ENCODE peak calls at places on chromosome 20, in ten cellular contexts. M is uterus; P is ovary; C is sigmoid colon; I is left ventricle myocardium inferior; V is mammary epithelial cell; T is tibial nerve; F is CD8-positive, alpha-beta T cell; U is BE2C; Q is OCI-LY7. D is an unnamed sample. For H3K36me3, the result is how much of the 10 kb centered on the place peaks cover.

GRCh38 chr20:38217791-38218565 is 42.6 kb downstream of the KIAA1755 start:
- DNase-seq in T (no peak), Q (no peak), M (peak), C (peak), V (peak), P (peak), F (no peak), I (peak), U (no peak), D (peak)

GRCh38 chr20:47429409-47429808 is 72.3 kb upstream of the NCOA3 start:
- DNase-seq in F (no peak), V (no peak), U (no peak), T (no peak), I (no peak), Q (no peak), P (no peak), M (no peak), C (no peak), D (no peak)

GRCh38 chr20:48825551-48825885 is 2.3 kb downstream of the PREX1 start:
- DNase-seq in U (no peak), V (no peak), T (no peak), P (no peak), F (no peak), C (no peak), Q (no peak), M (no peak), I (no peak), D (no peak)

GRCh38 chr20:64242003-64242796 is 13.3 kb upstream of the PCMTD2 start:
- DNase-seq in T (no peak), U (no peak), Q (no peak), V (no peak), I (no peak), C (no peak), F (no peak), M (no peak), P (no peak), D (no peak)

GRCh38 chr20:50930139-50931047 is 844 bp downstream of the ADNP start:
- DNase-seq in C (no peak), V (no peak), T (no peak), I (no peak), U (peak), P (peak), Q (peak), F (peak), M (peak), D (no peak)

GRCh38 chr20:19918965-19919329 is 98.2 kb upstream of the NAA20 start:
- DNase-seq in V (no peak), F (no peak), P (no peak), T (no peak), Q (no peak), U (no peak), C (no peak), I (no peak), M (no peak), D (no peak)

GRCh38 chr20:6209093-6209492 is 86.3 kb upstream of the FERMT1 start:
- DNase-seq in M (no peak), P (no peak), F (no peak), T (no peak), I (no peak), C (no peak), Q (no peak), U (no peak), V (no peak), D (no peak)

GRCh38 chr20:37192137-37192854 is 12.9 kb upstream of the MROH8 start:
- DNase-seq in T (peak), P (peak), U (peak), I (peak), C (peak), M (peak), F (peak), Q (peak), V (peak), D (peak)

GRCh38 chr20:22744341-22745193 is 160.2 kb upstream of the FOXA2 start:
- DNase-seq in P (no peak), I (no peak), M (no peak), F (no peak), V (peak), C (no peak), U (no peak), Q (no peak), T (no peak), D (peak)

GRCh38 chr20:4956200-4956810 is 45.0 kb downstream of the SLC23A2 start:
- DNase-seq in M (no peak), V (peak), F (no peak), C (no peak), U (no peak), I (no peak), P (no peak), T (no peak), Q (peak), D (peak)

GRCh38 chr20:41145821-41146620 is 8.7 kb downstream of the PLCG1 start:
- DNase-seq in F (no peak), P (no peak), Q (peak), C (peak), I (peak), U (no peak), V (no peak), M (peak), T (no peak), D (no peak)

GRCh38 chr20:41058007-41058673 is 29.5 kb downstream of the TOP1 start:
- DNase-seq in Q (no peak), C (no peak), I (no peak), M (no peak), T (no peak), U (peak), V (peak), P (no peak), F (no peak), D (peak)

GRCh38 chr20:35039146-35039545 is 53.5 kb downstream of the TRPC4AP start:
- DNase-seq in U (no peak), I (no peak), P (no peak), C (no peak), V (peak), Q (no peak), M (no peak), F (no peak), T (no peak), D (peak)

GRCh38 chr20:50129662-50130345 is 16.9 kb upstream of the UBE2V1 start:
- DNase-seq in V (no peak), Q (no peak), I (no peak), T (no peak), M (no peak), P (no peak), U (peak), C (peak), F (no peak), D (no peak)

GRCh38 chr20:44582321-44583025 is at the start of gene PKIG:
- DNase-seq in T (no peak), C (peak), F (no peak), M (peak), I (no peak), P (no peak), V (peak), Q (peak), U (no peak), D (peak)

GRCh38 chr20:48722002-48722731 is 105.6 kb downstream of the PREX1 start:
- DNase-seq in T (no peak), C (no peak), P (no peak), V (no peak), Q (no peak), I (no peak), M (no peak), U (no peak), F (no peak), D (no peak)

GRCh38 chr20:6692566-6693168 is 74.8 kb upstream of the BMP2 start:
- DNase-seq in Q (no peak), I (peak), M (no peak), P (no peak), U (no peak), T (no peak), C (no peak), V (no peak), F (no peak), D (no peak)

GRCh38 chr20:35739294-35740163 is 2.5 kb downstream of the RBM39 start:
- DNase-seq in P (no peak), V (peak), Q (peak), U (peak), F (no peak), C (no peak), I (no peak), M (no peak), T (no peak), D (peak)

GRCh38 chr20:64001607-64002011 is 20.7 kb downstream of the PRPF6 start:
- DNase-seq in C (no peak), V (peak), T (no peak), F (no peak), P (no peak), I (no peak), U (no peak), Q (no peak), M (no peak), D (no peak)

GRCh38 chr20:21521596-21522478 is 8.0 kb upstream of the NKX2-2 start:
- DNase-seq in U (no peak), I (no peak), M (no peak), Q (no peak), P (no peak), T (no peak), V (no peak), C (no peak), F (no peak), D (no peak)

GRCh38 chr20:33732166-33732970 is 572 bp downstream of the ZNF341 start:
- DNase-seq in U (peak), Q (peak), P (peak), F (peak), I (peak), C (peak), T (peak), M (peak), V (peak), D (peak)

GRCh38 chr20:5654557-5654956 is 95.6 kb upstream of the SHLD1 start:
- DNase-seq in I (no peak), V (peak), Q (no peak), M (no peak), T (no peak), F (no peak), C (no peak), U (no peak), P (no peak), D (peak)

GRCh38 chr20:51306081-51306480 is 236.4 kb downstream of the NFATC2 start:
- DNase-seq in V (no peak), C (no peak), T (no peak), M (no peak), I (no peak), U (no peak), Q (no peak), P (no peak), F (no peak), D (no peak)

GRCh38 chr20:46267108-46267820 is 41.0 kb downstream of the CDH22 start:
- DNase-seq in P (no peak), C (no peak), F (no peak), I (no peak), U (no peak), V (no peak), Q (no peak), T (no peak), M (no peak), D (no peak)

GRCh38 chr20:36319356-36320260 is 13.5 kb downstream of the DLGAP4 start:
- DNase-seq in F (no peak), P (no peak), Q (no peak), T (no peak), V (no peak), M (no peak), I (no peak), U (no peak), C (no peak), D (no peak)

GRCh38 chr20:40562031-40562430 is 127.0 kb downstream of the MAFB start:
- DNase-seq in V (peak), U (no peak), P (no peak), C (no peak), M (no peak), I (no peak), T (no peak), Q (no peak), F (no peak), D (peak)

GRCh38 chr20:21096321-21097043 is 9.7 kb downstream of the LINC00237 start:
- DNase-seq in U (peak), P (no peak), V (no peak), C (no peak), Q (peak), T (no peak), F (no peak), M (no peak), I (no peak), D (peak)

GRCh38 chr20:19583532-19584175 is 174.4 kb upstream of the RIN2 start:
- DNase-seq in T (peak), C (peak), U (peak), F (peak), V (peak), I (peak), M (peak), Q (peak), P (peak), D (peak)

GRCh38 chr20:45783656-45784294 is 7.9 kb downstream of the WFDC3 start:
- DNase-seq in Q (no peak), M (no peak), P (no peak), C (peak), I (peak), T (no peak), U (no peak), V (peak), F (no peak), D (peak)

GRCh38 chr20:45311589-45312211 is 3.6 kb upstream of the MATN4 start:
- DNase-seq in V (no peak), Q (peak), M (peak), U (peak), I (peak), C (no peak), T (no peak), P (peak), F (peak), D (peak)

GRCh38 chr20:60459212-60459611 is 501.0 kb downstream of the CDH26 start:
- DNase-seq in U (no peak), Q (no peak), F (no peak), V (no peak), P (no peak), C (no peak), I (no peak), T (no peak), M (no peak), D (no peak)

GRCh38 chr20:63522981-63523611 is 2.5 kb downstream of the PPDPF start:
- DNase-seq in V (no peak), C (no peak), U (peak), M (peak), Q (no peak), P (no peak), I (no peak), T (no peak), F (peak), D (no peak)

GRCh38 chr20:6767536-6768227 is at the start of gene BMP2:
- DNase-seq in M (no peak), F (no peak), T (peak), Q (no peak), I (peak), C (peak), U (peak), P (peak), V (peak), D (no peak)

GRCh38 chr20:3857405-3857804 is 10.8 kb downstream of the MAVS start:
- DNase-seq in C (no peak), T (no peak), Q (no peak), F (no peak), I (no peak), V (no peak), U (no peak), M (no peak), P (no peak), D (no peak)

GRCh38 chr20:6525447-6526303 is 241.8 kb upstream of the BMP2 start:
- DNase-seq in T (no peak), V (peak), M (no peak), C (no peak), U (no peak), P (no peak), Q (no peak), I (no peak), F (no peak), D (no peak)

GRCh38 chr20:50210066-50210619 is 19.5 kb downstream of the CEBPB start:
- DNase-seq in P (no peak), C (no peak), U (no peak), I (no peak), Q (no peak), V (no peak), M (no peak), T (no peak), F (no peak), D (no peak)

GRCh38 chr20:49320460-49320859 is 42.6 kb upstream of the ZNFX1 start:
- DNase-seq in V (peak), P (no peak), M (no peak), Q (peak), F (no peak), C (no peak), I (no peak), U (peak), T (no peak), D (peak)

GRCh38 chr20:62020935-62021701 is 44.6 kb downstream of the TAF4 start:
- DNase-seq in V (no peak), F (no peak), T (no peak), I (peak), Q (no peak), C (peak), P (peak), M (peak), U (peak), D (no peak)
- H3K4me3 ChIP-seq in V (no peak), F (no peak), T (no peak), I (no peak), Q (no peak), C (no peak), P (no peak), M (no peak), U (peak), D (no peak)

GRCh38 chr20:17645010-17645409 is 37.0 kb downstream of the RRBP1 start:
- DNase-seq in F (no peak), M (no peak), C (no peak), Q (no peak), T (no peak), V (no peak), U (no peak), I (no peak), P (no peak), D (no peak)

GRCh38 chr20:17644451-17644850 is 37.6 kb downstream of the RRBP1 start:
- DNase-seq in T (no peak), V (peak), F (no peak), Q (no peak), P (no peak), C (no peak), I (no peak), M (no peak), U (no peak), D (no peak)

GRCh38 chr20:17646901-17647301 is 35.1 kb downstream of the RRBP1 start:
- DNase-seq in P (no peak), V (no peak), T (no peak), Q (peak), I (no peak), F (no peak), C (peak), M (no peak), U (no peak), D (no peak)

GRCh38 chr20:17646209-17646717 is 35.8 kb downstream of the RRBP1 start:
- DNase-seq in V (no peak), I (no peak), Q (no peak), F (no peak), M (no peak), U (no peak), T (no peak), C (peak), P (peak), D (no peak)

DNA sequence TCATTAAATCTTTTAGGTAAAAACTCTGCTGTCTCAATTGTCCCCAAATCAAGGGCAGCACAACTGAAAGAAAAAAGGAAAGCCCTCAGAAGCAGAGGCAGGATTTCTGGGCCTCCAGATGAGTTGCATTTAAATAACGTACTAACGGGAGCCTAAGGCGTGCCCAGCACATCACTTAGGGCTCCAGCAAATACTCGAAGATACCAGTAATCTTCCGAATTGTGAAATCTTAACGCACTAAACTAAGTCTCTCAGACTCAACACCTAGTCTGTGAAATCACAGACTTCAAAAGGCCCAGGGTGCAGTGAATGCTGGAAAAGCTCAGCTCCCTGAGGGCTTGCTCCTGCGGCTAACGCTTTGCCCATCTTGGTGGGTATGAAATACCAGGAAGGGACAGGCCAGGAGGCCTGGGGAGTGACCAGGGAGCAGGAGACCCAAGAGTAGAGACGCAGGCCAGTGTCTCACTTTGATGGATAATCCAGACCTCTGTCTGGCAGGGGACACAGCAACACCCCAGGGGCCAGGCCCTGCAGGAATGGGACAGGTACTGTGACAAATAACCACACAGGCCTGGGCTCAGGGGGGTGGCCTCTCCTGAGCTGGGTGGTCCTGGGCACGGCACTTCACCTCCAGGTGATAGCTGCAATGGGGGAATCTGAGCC is 36.4 kb downstream of the RRBP1 start:
- DNase-seq in I (no peak), F (no peak), T (no peak), U (no peak), V (no peak), M (no peak), Q (no peak), P (no peak), C (no peak), D (no peak)
- H3K36me3 ChIP-seq in I (under half), F (under half), T (under half), U (under half), V (under half), M (under half), Q (under half), P (under half), C (under half), D (under half)

DNA sequence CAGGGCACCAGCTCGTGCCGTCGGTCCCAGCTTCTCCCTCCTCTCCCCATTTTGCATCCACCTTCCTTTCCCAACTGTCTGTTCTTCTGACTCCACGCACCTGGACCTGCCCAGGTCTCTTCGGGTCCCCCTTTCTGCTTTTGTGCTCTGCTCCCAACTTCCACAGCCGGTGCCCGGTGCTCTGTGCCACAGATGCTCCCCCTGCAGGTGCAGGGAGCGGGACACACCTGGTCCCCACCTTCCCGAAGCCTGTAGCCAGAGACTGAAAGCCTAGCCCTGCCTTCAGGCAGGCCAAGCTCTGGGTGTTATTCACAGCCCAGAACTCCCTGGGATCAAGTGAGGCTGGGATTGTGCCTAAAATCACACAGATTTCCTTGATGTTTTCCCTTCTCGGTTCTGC is 24.6 kb upstream of the BMP7 start:
- DNase-seq in I (no peak), V (no peak), C (no peak), F (no peak), Q (no peak), M (no peak), U (no peak), P (no peak), T (no peak), D (no peak)
- TF ChIP-seq CTCF in I (no peak), V (no peak), C (no peak), F (no peak), Q (peak), M (no peak), U (no peak), P (no peak), T (no peak), D (peak)

GRCh38 chr20:54340667-54341081 is 132.8 kb downstream of the PFDN4 start:
- DNase-seq in V (no peak), P (no peak), M (no peak), U (no peak), I (no peak), F (no peak), T (no peak), Q (no peak), C (no peak), D (peak)
- H3K4me3 ChIP-seq in V (no peak), P (no peak), M (no peak), U (no peak), I (no peak), F (no peak), T (no peak), Q (no peak), C (no peak), D (no peak)

GRCh38 chr20:2281563-2281962 is 14.2 kb upstream of the TGM3 start:
- DNase-seq in C (no peak), P (no peak), I (no peak), M (no peak), Q (no peak), F (no peak), V (no peak), U (no peak), T (no peak), D (no peak)
- H3K36me3 ChIP-seq in C (under half), P (under half), I (under half), M (under half), Q (under half), F (under half), V (under half), U (under half), T (under half), D (under half)

GRCh38 chr20:43495388-43495787 is 12.1 kb upstream of the L3MBTL1 start:
- DNase-seq in P (no peak), M (no peak), V (no peak), I (no peak), U (no peak), C (no peak), F (no peak), T (no peak), Q (no peak), D (no peak)
- TF ChIP-seq CTCF in P (no peak), M (no peak), V (no peak), I (no peak), U (no peak), C (no peak), F (no peak), T (no peak), Q (no peak), D (no peak)